ENCODE peak calls at places on chromosome 13, in ten cellular contexts. M, H, F, T, O, W, V, E, D and U are unnamed samples.

GRCh38 chr13:82713681-82714405 is 1168.4 kb downstream of the SLITRK1 start:
- DNase-seq in W (no peak), D (no peak), F (no peak), E (no peak), M (no peak), O (no peak), V (peak; percentile 41), H (peak; percentile 63), T (no peak), U (no peak)

GRCh38 chr13:110154370-110155031 is 152.5 kb downstream of the COL4A1 start:
- DNase-seq in D (no peak), W (peak; percentile 33), T (no peak), V (no peak), O (no peak), H (no peak), M (no peak), E (peak; percentile 56), F (no peak), U (no peak)

GRCh38 chr13:106350208-106350607 is 185.3 kb downstream of the EFNB2 start:
- DNase-seq in M (no peak), W (peak; percentile 79), O (peak; percentile 75), T (no peak), E (no peak), H (no peak), V (no peak), D (no peak), F (no peak), U (no peak)

GRCh38 chr13:36817996-36818395 is 1.0 kb upstream of the RFXAP start:
- DNase-seq in H (no peak), D (no peak), V (no peak), E (no peak), W (no peak), F (no peak), T (peak; percentile 33), M (no peak), O (no peak), U (no peak)

GRCh38 chr13:49759503-49759902 is 33.0 kb downstream of the KPNA3 start:
- DNase-seq in W (no peak), E (no peak), T (peak; percentile 53), F (peak; percentile 5), D (no peak), H (no peak), O (no peak), M (no peak), V (no peak), U (no peak)

GRCh38 chr13:36904219-36904618 is 15.8 kb downstream of the SMAD9 start:
- DNase-seq in T (no peak), V (no peak), O (no peak), F (no peak), D (no peak), W (no peak), M (no peak), H (no peak), E (no peak), U (no peak)

GRCh38 chr13:107069107-107069776 is 501.3 kb upstream of the ARGLU1 start:
- DNase-seq in O (no peak), W (no peak), V (peak; percentile 48), F (no peak), E (no peak), M (peak; percentile 1), H (peak; percentile 7), T (peak; percentile 10), D (no peak), U (no peak)

GRCh38 chr13:77387607-77388200 is 60.8 kb upstream of the MYCBP2 start:
- DNase-seq in V (no peak), T (no peak), E (peak; percentile 64), O (no peak), D (no peak), H (no peak), W (no peak), F (no peak), M (no peak), U (no peak)

GRCh38 chr13:48429886-48430285 is 17.0 kb upstream of the LPAR6 start:
- DNase-seq in F (no peak), T (no peak), W (no peak), O (no peak), V (no peak), D (no peak), M (no peak), E (no peak), H (no peak), U (no peak)

GRCh38 chr13:91348906-91349435 is 1.5 kb downstream of the MIR17HG start:
- DNase-seq in V (peak; percentile 79), M (peak; percentile 84), W (peak; percentile 94), D (peak; percentile 93), E (peak; percentile 97), T (peak; percentile 100), F (peak; percentile 95), H (peak; percentile 53), O (peak; percentile 93), U (peak; percentile 88)

DNA sequence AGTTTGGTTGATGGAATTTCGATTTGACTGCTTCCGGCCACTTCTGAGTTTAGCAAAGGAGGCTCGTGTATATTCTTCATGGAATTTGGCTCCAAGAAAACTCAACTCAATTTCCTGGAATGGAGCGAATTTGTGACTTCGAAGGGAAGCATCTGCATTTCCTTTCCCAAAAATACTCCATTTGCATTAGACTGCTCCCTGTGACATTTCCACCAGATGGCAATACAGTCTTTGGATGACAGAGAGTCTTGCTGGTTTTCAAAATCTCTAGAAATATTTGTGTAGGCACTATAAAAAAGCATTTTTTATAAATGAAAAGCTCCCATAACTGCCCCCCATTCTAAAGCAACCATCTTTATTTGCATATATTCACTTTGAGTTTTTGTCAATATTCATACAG is 4.1 kb downstream of the C1QTNF9 start:
- DNase-seq in W (no peak), E (no peak), D (no peak), O (no peak), V (peak; percentile 9), F (no peak), H (no peak), M (peak; percentile 11), T (no peak), U (no peak)
- TF ChIP-seq CTCF in W (peak; percentile 47), E (no peak), D (peak; percentile 6), O (no peak), V (peak; percentile 50), F (no peak), H (peak; percentile 22), M (peak; percentile 23), T (peak; percentile 29), U (no peak)

GRCh38 chr13:38871275-38871674 is 119.4 kb downstream of the STOML3 start:
- DNase-seq in V (no peak), M (no peak), D (no peak), W (no peak), T (no peak), F (no peak), H (no peak), O (no peak), E (no peak), U (no peak)

GRCh38 chr13:38868870-38869269 is 121.8 kb downstream of the STOML3 start:
- DNase-seq in W (no peak), V (no peak), T (no peak), F (no peak), D (peak; percentile 19), O (no peak), E (no peak), M (no peak), H (no peak), U (no peak)

GRCh38 chr13:38875186-38875875 is 115.3 kb downstream of the STOML3 start:
- DNase-seq in H (no peak), M (no peak), T (no peak), V (no peak), E (no peak), O (no peak), W (no peak), F (no peak), D (no peak), U (no peak)

GRCh38 chr13:38868399-38868798 is 122.2 kb downstream of the STOML3 start:
- DNase-seq in E (no peak), V (no peak), W (no peak), D (no peak), H (no peak), M (no peak), O (no peak), T (no peak), F (no peak), U (no peak)

GRCh38 chr13:38872693-38873092 is 117.9 kb downstream of the STOML3 start:
- DNase-seq in D (peak; percentile 22), F (peak; percentile 67), W (peak; percentile 88), E (no peak), O (no peak), M (peak; percentile 41), V (peak; percentile 5), T (peak; percentile 40), H (peak; percentile 25), U (peak; percentile 26)
- TF ChIP-seq CTCF in D (no peak), F (peak; percentile 71), W (peak; percentile 94), E (peak; percentile 13), O (no peak), M (peak; percentile 37), V (peak; percentile 14), T (peak; percentile 86), H (peak; percentile 57), U (peak; percentile 19)

DNA sequence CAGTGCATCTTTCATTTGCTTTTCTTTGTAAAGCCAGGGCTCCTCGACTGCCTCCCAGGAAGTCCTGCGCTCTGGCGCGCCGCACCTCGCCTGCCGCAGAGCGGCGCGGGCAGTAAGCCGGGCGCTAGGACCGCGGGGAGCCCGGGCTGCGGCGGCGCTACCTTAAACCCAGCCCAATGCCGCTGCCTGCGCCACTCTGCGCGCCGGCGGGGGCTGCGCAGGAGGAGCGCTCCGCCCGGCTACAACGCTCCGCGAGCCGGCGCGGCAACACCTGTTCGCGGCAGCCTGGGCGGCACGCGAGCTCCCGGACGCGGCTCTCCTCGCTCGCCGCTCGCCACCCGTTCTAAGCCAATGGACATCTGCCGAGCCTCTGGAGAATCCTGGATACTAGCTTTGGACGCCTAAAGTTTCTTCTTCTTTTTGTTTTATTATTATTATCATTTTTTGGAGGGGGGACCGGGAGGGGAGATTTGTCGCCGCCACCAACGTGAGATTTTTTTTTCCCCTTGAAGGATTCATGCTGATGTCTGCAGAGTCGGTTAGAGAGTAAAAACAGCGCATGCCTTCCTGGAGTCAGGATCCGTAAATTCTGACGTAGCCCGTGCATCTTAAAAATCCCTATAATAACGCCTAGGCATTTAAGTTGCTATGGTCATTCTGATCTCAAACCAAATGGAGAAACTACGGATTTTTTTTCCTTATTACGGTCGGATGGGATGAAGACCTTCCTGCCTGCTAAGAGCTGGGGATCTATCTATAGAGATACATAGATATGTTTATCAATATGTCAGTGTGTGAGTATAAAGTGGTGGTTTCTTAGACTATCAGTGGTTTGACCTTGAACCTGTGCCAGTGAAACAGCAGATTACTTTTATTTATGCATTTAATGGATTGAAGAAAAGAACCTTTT is at the start of gene FGF9:
- DNase-seq in D (peak; percentile 80), E (peak; percentile 84), W (peak; percentile 92), O (peak; percentile 89), F (peak; percentile 78), T (peak; percentile 92), H (peak; percentile 72), V (peak; percentile 79), M (peak; percentile 69), U (peak; percentile 94)
- TF ChIP-seq CTCF in D (no peak), E (no peak), W (peak; percentile 28), O (no peak), F (no peak), T (no peak), H (no peak), V (peak; percentile 18), M (no peak), U (no peak)

DNA sequence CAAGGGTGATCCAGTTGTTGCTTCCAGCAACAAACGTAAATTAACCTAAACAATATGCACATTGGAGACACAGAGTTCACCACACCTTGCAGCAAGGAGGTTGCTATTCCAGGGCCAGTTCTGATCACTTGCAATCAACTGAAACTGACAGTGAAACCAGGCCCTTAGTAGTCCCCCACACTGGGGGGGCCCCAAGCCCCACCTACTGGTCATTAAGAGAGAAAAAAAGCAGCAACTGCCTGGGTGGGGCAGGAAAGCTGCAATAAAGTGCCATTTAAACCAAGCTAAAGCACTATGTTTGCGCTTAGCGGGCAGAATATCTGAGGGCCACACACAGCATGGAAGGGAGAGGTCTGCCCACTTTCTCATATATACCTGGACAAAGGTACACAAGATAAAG is 51.5 kb downstream of the ATP7B start:
- DNase-seq in E (no peak), W (no peak), F (peak; percentile 25), H (no peak), O (peak; percentile 71), V (no peak), D (no peak), M (no peak), T (peak; percentile 25), U (peak; percentile 65)
- TF ChIP-seq CTCF in E (no peak), W (no peak), F (no peak), H (no peak), O (no peak), V (no peak), D (no peak), M (no peak), T (peak; percentile 28), U (peak; percentile 27)